ENCODE peak calls at places on chromosomes 16 and 17, in four cellular contexts. Q, L, R and N are unnamed samples.

GRCh38 chr17:38912221-38912813 is 13.1 kb upstream of the LASP1NB start:
- DNase-seq in Q (no peak), L (no peak), R (peak), N (no peak)

GRCh38 chr17:61485067-61485775 is 33.0 kb downstream of the TBX4 start:
- DNase-seq in Q (no peak), L (no peak), R (no peak), N (no peak)

GRCh38 chr17:82603981-82604448 is 44.2 kb downstream of the WDR45B start:
- DNase-seq in Q (no peak), L (no peak), R (peak), N (peak)

GRCh38 chr16:67893791-67894399 is 841 bp downstream of the PSKH1 start:
- DNase-seq in Q (no peak), L (no peak), R (no peak), N (no peak)

GRCh38 chr16:31216552-31217530 is at the start of gene PYDC1:
- DNase-seq in Q (no peak), L (no peak), R (no peak), N (no peak)

GRCh38 chr16:72400257-72401078 is 228.5 kb upstream of the PMFBP1 start:
- DNase-seq in Q (peak), L (peak), R (peak), N (no peak)

GRCh38 chr17:35797918-35798317 is 2.5 kb upstream of the MMP28 start:
- DNase-seq in Q (no peak), L (no peak), R (no peak), N (peak)

GRCh38 chr17:56637254-56637653 is 43.8 kb downstream of the NOG start:
- DNase-seq in Q (no peak), L (no peak), R (no peak), N (no peak)

GRCh38 chr16:48687421-48688038 is 77.5 kb upstream of the N4BP1 start:
- DNase-seq in Q (peak), L (peak), R (peak), N (peak)

GRCh38 chr17:73998246-73999220 is 204.9 kb upstream of the RPL38 start:
- DNase-seq in Q (peak), L (no peak), R (peak), N (peak)

GRCh38 chr16:62665269-62665668 is 629.0 kb upstream of the CDH8 start:
- DNase-seq in Q (no peak), L (no peak), R (no peak), N (no peak)

GRCh38 chr16:67659675-67660563 is at the start of gene ACD:
- DNase-seq in Q (peak), L (peak), R (peak), N (peak)

GRCh38 chr17:33049781-33050414 is 58.3 kb downstream of the SPACA3 start:
- DNase-seq in Q (peak), L (no peak), R (peak), N (no peak)

GRCh38 chr17:33447090-33447489 is 154.0 kb upstream of the ASIC2 start:
- DNase-seq in Q (no peak), L (no peak), R (no peak), N (no peak)

GRCh38 chr17:40557531-40558299 is 7.6 kb downstream of the CCR7 start:
- DNase-seq in Q (no peak), L (no peak), R (peak), N (no peak)

GRCh38 chr17:2388020-2388704 is 12.7 kb downstream of the MNT start:
- DNase-seq in Q (no peak), L (no peak), R (no peak), N (no peak)

GRCh38 chr17:2386400-2387085 is 14.3 kb downstream of the MNT start:
- DNase-seq in Q (no peak), L (no peak), R (no peak), N (no peak)

GRCh38 chr17:2390199-2390880 is 10.5 kb downstream of the MNT start:
- DNase-seq in Q (no peak), L (no peak), R (no peak), N (no peak)

GRCh38 chr17:2387086-2388019 is 13.5 kb downstream of the MNT start:
- DNase-seq in Q (no peak), L (no peak), R (no peak), N (no peak)

GRCh38 chr17:2388705-2389099 is 12.2 kb downstream of the MNT start:
- DNase-seq in Q (no peak), L (no peak), R (no peak), N (no peak)
- TF ChIP-seq CTCF in Q (no peak), L (no peak), R (no peak), N (no peak)

DNA sequence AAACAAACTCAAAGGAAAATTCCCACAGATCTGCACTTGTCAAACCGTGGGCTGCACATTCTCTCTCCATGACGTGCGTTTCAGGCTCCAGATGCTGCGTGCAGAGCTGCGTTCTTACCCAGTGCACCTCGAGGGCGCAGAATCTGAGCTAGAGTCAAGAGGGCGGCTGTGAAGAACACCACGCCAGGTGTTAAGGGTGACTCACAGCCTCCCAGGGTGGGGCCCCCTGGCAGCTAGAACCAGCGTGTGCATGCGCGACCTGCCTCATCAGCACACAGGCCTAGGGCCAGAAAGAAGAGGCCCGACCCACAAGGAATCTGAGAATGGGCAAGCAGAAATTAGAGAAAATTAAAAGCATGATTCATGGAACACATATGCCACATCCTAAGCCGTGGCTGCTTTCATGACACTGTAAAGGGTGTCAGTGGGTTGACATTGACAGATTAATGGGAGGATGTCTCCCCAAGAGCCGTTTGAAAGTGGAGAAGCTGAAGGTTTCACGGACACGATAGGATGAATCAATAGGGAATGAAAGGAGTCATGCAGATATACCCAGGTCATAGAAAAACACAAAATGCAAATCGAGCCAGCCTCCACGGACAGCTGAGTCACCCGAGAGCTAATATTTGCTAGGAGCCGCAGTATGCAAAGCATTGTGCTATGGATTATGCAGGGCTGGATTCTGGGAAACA is 29.0 kb downstream of the MARCHF10 start:
- DNase-seq in Q (no peak), L (peak), R (peak), N (peak)
- TF ChIP-seq CTCF in Q (no peak), L (no peak), R (no peak), N (no peak)

GRCh38 chr17:58527306-58527705 is 12.9 kb upstream of the MTMR4 start:
- DNase-seq in Q (peak), L (no peak), R (no peak), N (no peak)
- TF ChIP-seq CTCF in Q (peak), L (peak), R (peak), N (no peak)

GRCh38 chr16:50462793-50463507 is 85.2 kb upstream of the NKD1 start:
- DNase-seq in Q (no peak), L (no peak), R (no peak), N (no peak)

GRCh38 chr16:50466170-50466569 is 82.0 kb upstream of the NKD1 start:
- DNase-seq in Q (no peak), L (no peak), R (no peak), N (no peak)

GRCh38 chr16:50463581-50464324 is 84.4 kb upstream of the NKD1 start:
- DNase-seq in Q (no peak), L (no peak), R (no peak), N (no peak)

GRCh38 chr16:50467559-50467942 is 80.6 kb upstream of the NKD1 start:
- DNase-seq in Q (no peak), L (no peak), R (no peak), N (no peak)

GRCh38 chr16:50464325-50465290 is 83.6 kb upstream of the NKD1 start:
- DNase-seq in Q (no peak), L (no peak), R (no peak), N (no peak)
- TF ChIP-seq CTCF in Q (no peak), L (no peak), R (no peak), N (no peak)

DNA sequence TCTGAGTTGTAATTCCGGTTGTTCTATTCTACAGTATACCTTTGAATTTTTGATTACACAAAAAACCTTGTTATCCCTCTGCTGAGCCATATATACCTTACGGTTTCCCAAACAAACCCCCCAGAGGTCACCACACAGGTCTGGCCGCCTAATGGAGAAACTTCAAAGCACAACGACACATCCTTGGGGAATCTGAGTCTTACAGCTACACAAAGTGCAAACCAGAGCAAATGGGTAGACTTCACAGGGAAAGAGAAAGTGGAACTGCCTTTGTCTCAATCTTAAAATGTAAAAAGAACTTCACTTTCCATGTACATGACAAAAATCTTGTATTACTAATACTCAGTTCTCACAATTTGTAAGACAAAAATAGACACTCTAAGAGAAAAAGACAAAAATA is 2.7 kb downstream of the FBXO31 start:
- DNase-seq in Q (no peak), L (no peak), R (peak), N (no peak)
- TF ChIP-seq CTCF in Q (no peak), L (no peak), R (no peak), N (no peak)

GRCh38 chr16:19291459-19291858 is 5.9 kb downstream of the CLEC19A start:
- DNase-seq in Q (no peak), L (no peak), R (peak), N (no peak)

GRCh38 chr16:19289805-19290490 is 4.4 kb downstream of the CLEC19A start:
- DNase-seq in Q (no peak), L (no peak), R (no peak), N (no peak)

GRCh38 chr16:19294156-19294649 is 8.7 kb downstream of the CLEC19A start:
- DNase-seq in Q (peak), L (no peak), R (peak), N (peak)

GRCh38 chr16:19290860-19291259 is 5.3 kb downstream of the CLEC19A start:
- DNase-seq in Q (no peak), L (no peak), R (no peak), N (no peak)

GRCh38 chr16:19292186-19292585 is 6.7 kb downstream of the CLEC19A start:
- DNase-seq in Q (no peak), L (no peak), R (no peak), N (no peak)
- TF ChIP-seq CTCF in Q (no peak), L (no peak), R (no peak), N (no peak)

DNA sequence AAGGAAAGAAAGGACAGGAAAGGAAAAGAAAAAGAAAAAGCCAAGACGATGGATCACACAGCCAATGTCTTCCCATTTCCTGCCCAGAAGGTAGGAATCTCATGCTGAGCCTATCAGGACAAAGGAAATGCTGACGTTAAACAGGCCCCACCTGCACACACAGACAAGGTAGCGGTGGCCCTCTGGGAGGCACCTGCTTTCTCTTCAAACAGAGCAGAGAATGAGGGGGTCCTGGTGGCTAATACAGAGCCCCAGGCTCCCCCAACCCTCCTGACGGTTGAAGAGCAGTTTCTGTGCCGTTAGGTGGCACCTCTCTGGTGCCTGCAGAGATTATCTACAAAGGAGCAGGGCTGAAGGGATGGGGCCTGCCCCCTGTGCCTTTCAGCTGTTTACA is 56.5 kb downstream of the ARHGAP27 start:
- DNase-seq in Q (no peak), L (no peak), R (no peak), N (no peak)
- TF ChIP-seq CTCF in Q (no peak), L (no peak), R (no peak), N (no peak)

GRCh38 chr16:12166271-12166670 is 189.7 kb downstream of the SNX29 start:
- DNase-seq in Q (no peak), L (no peak), R (no peak), N (no peak)
- TF ChIP-seq CTCF in Q (peak), L (no peak), R (no peak), N (no peak)